ENCODE peak calls at places on chromosomes 6 and 20, in eight cellular contexts. R is stimulated activated CD4-positive, alpha-beta T cell treated with anti-CD3 and anti-CD28 coated beads, TNF-alpha, amount 100 ng/mL, for 24 hours; P is NCI-H1694; Q is right cardiac atrium; F is activated T-cell treated with anti-CD3 and anti-CD28 coated beads for 4 hours; M is HTR-8/SVneo; H is fibroblast of the aortic adventitia; G is SK-N-DZ. B is an unnamed sample.

GRCh38 chr20:45052698-45053440 is 48.1 kb downstream of the KCNS1 start:
- DNase-seq in M (no peak), Q (no peak), R (no peak), H (peak), G (no peak), F (no peak), P (no peak), B (no peak)

GRCh38 chr20:47962286-47962685 is 177.0 kb upstream of the SULF2 start:
- DNase-seq in Q (no peak), F (no peak), P (no peak), G (no peak), R (no peak), M (no peak), H (no peak), B (no peak)

GRCh38 chr6:364609-365540 is 26.7 kb upstream of the IRF4 start:
- DNase-seq in G (no peak), F (no peak), R (no peak), P (no peak), H (no peak), M (no peak), Q (peak), B (no peak)

GRCh38 chr20:61980647-61981583 is 84.8 kb downstream of the TAF4 start:
- DNase-seq in P (no peak), Q (peak), F (no peak), G (no peak), M (peak), H (peak), R (no peak), B (peak)

GRCh38 chr6:35486005-35486925 is 10.6 kb downstream of the TEAD3 start:
- DNase-seq in H (peak), R (no peak), Q (peak), M (no peak), P (no peak), F (no peak), G (no peak), B (peak)

GRCh38 chr6:143600821-143601220 is 76.9 kb upstream of the PHACTR2 start:
- DNase-seq in Q (no peak), G (no peak), P (no peak), M (no peak), F (no peak), R (no peak), H (no peak), B (no peak)

GRCh38 chr6:3442444-3443220 is 14.2 kb downstream of the SLC22A23 start:
- DNase-seq in P (no peak), F (no peak), H (peak), Q (no peak), R (no peak), M (peak), G (no peak), B (no peak)

GRCh38 chr6:105713474-105714118 is 310.7 kb upstream of the PREP start:
- DNase-seq in R (no peak), P (no peak), G (no peak), F (no peak), M (no peak), Q (no peak), H (peak), B (no peak)

GRCh38 chr6:82612475-82612874 is 248.9 kb downstream of the TPBG start:
- DNase-seq in M (no peak), R (no peak), G (no peak), P (no peak), F (no peak), Q (no peak), H (peak), B (no peak)

GRCh38 chr20:59718071-59718470 is 113.7 kb downstream of the PHACTR3 start:
- DNase-seq in G (no peak), P (no peak), H (no peak), R (no peak), F (no peak), M (no peak), Q (no peak), B (no peak)

GRCh38 chr6:56524891-56525703 is 117.6 kb downstream of the DST start:
- DNase-seq in H (peak), M (peak), R (no peak), G (no peak), P (no peak), Q (no peak), F (no peak), B (no peak)

GRCh38 chr6:133977983-133978895 is 25.2 kb downstream of the TBPL1 start:
- DNase-seq in P (no peak), R (no peak), F (no peak), M (peak), H (peak), G (peak), Q (no peak), B (no peak)

GRCh38 chr20:33636776-33637175 is 25.4 kb upstream of the C20orf144 start:
- DNase-seq in M (no peak), F (no peak), Q (no peak), G (no peak), H (no peak), P (no peak), R (no peak), B (no peak)

GRCh38 chr6:90284745-90285481 is 11.7 kb downstream of the BACH2 start:
- DNase-seq in F (no peak), P (no peak), H (peak), M (no peak), G (no peak), Q (no peak), R (no peak), B (no peak)

GRCh38 chr6:28981391-28981832 is 23.7 kb downstream of the ZNF311 start:
- DNase-seq in R (peak), G (peak), Q (peak), F (peak), H (peak), M (peak), P (peak), B (peak)

GRCh38 chr6:3534599-3534998 is 77.7 kb upstream of the SLC22A23 start:
- DNase-seq in H (no peak), G (no peak), M (no peak), Q (no peak), P (no peak), R (no peak), F (no peak), B (no peak)

GRCh38 chr6:37207903-37208456 is 38.0 kb downstream of the PIM1 start:
- DNase-seq in F (peak), H (peak), G (peak), R (peak), M (peak), P (peak), Q (peak), B (peak)

GRCh38 chr6:6711832-6712231 is 123.3 kb downstream of the LY86 start:
- DNase-seq in F (no peak), G (no peak), M (no peak), Q (no peak), R (no peak), P (no peak), H (no peak), B (no peak)

B was measured in testis.